ENCODE peak calls at places on chromosomes 12 and 14, in seven cellular contexts. K, B, X, G, Y, E and C are unnamed samples.

GRCh38 chr14:54325766-54326165 is 71.0 kb upstream of the CDKN3 start:
- DNase-seq in K (no peak), B (no peak), X (no peak), G (no peak), Y (no peak), E (no peak), C (no peak)

GRCh38 chr12:112176321-112177010 is 51.1 kb downstream of the TRAFD1 start:
- DNase-seq in K (no peak), B (no peak), X (no peak), G (no peak), Y (no peak), E (no peak), C (no peak)

GRCh38 chr12:100963381-100963780 is 168.8 kb downstream of the ANO4 start:
- DNase-seq in K (no peak), B (no peak), X (no peak), G (no peak), Y (no peak), E (no peak), C (no peak)

GRCh38 chr12:54723653-54724256 is 75.6 kb upstream of the DCD start:
- DNase-seq in K (no peak), B (no peak), X (no peak), G (no peak), Y (peak), E (peak), C (no peak)

GRCh38 chr12:65628061-65628460 is 196.2 kb upstream of the HMGA2 start:
- DNase-seq in K (no peak), B (no peak), X (no peak), G (no peak), Y (no peak), E (no peak), C (no peak)

GRCh38 chr12:23729354-23729753 is 220.1 kb downstream of the SOX5 start:
- DNase-seq in K (no peak), B (no peak), X (no peak), G (peak), Y (no peak), E (no peak), C (no peak)

GRCh38 chr14:31420013-31420318 is 384 bp downstream of the HEATR5A start:
- DNase-seq in K (no peak), B (peak), X (peak), G (peak), Y (peak), E (peak), C (no peak)

GRCh38 chr14:87067597-87067996 is 925.4 kb downstream of the GALC start:
- DNase-seq in K (no peak), B (no peak), X (no peak), G (no peak), Y (no peak), E (no peak), C (no peak)

GRCh38 chr14:68711551-68712437 is 81.1 kb downstream of the ZFP36L1 start:
- DNase-seq in K (no peak), B (peak), X (no peak), G (no peak), Y (no peak), E (peak), C (no peak)

GRCh38 chr14:22478670-22479069 is 110.4 kb downstream of the DAD1 start:
- DNase-seq in K (no peak), B (peak), X (no peak), G (no peak), Y (no peak), E (no peak), C (peak)

GRCh38 chr12:82627799-82628198 is 58.9 kb upstream of the TMTC2 start:
- DNase-seq in K (no peak), B (no peak), X (no peak), G (peak), Y (peak), E (no peak), C (peak)

GRCh38 chr12:1881301-1881700 is 37.2 kb downstream of the CACNA2D4 start:
- DNase-seq in K (no peak), B (no peak), X (no peak), G (no peak), Y (no peak), E (no peak), C (no peak)

GRCh38 chr12:132356686-132357622 is 27.6 kb upstream of the GALNT9 start:
- DNase-seq in K (no peak), B (no peak), X (no peak), G (peak), Y (peak), E (no peak), C (no peak)

GRCh38 chr12:93645702-93646101 is 31.5 kb upstream of the CRADD start:
- DNase-seq in K (no peak), B (no peak), X (no peak), G (peak), Y (peak), E (no peak), C (no peak)

GRCh38 chr14:21090194-21090939 is 8.1 kb downstream of the ZNF219 start:
- DNase-seq in K (no peak), B (no peak), X (peak), G (no peak), Y (no peak), E (peak), C (no peak)